ENCODE peak calls at places on chromosomes 6 and 20, in five cellular contexts. L, J, I, Y and F are unnamed samples. For H3K36me3, the result is how much of the 10 kb centered on the place peaks cover.

GRCh38 chr6:167551634-167552630 is 227.0 kb downstream of the TTLL2 start:
- DNase-seq in L (no peak), J (no peak), I (no peak), Y (no peak), F (peak)

GRCh38 chr6:110315856-110316398 is 42.2 kb downstream of the METTL24 start:
- DNase-seq in L (no peak), J (no peak), I (no peak), Y (no peak), F (no peak)

GRCh38 chr6:122580731-122581130 is 29.5 kb upstream of the PKIB start:
- DNase-seq in L (no peak), J (no peak), I (no peak), Y (no peak), F (peak)

GRCh38 chr6:87904041-87904440 is 143.6 kb upstream of the SPACA1 start:
- DNase-seq in L (no peak), J (no peak), I (no peak), Y (no peak), F (peak)

GRCh38 chr20:56460459-56460858 is 8.0 kb upstream of the RTF2 start:
- DNase-seq in L (no peak), J (no peak), I (no peak), Y (no peak), F (no peak)

GRCh38 chr6:17768388-17768787 is 61.7 kb upstream of the NUP153 start:
- DNase-seq in L (no peak), J (no peak), I (peak), Y (peak), F (no peak)

GRCh38 chr6:88725111-88725711 is 238.2 kb downstream of the RNGTT start:
- DNase-seq in L (no peak), J (peak), I (peak), Y (peak), F (peak)

GRCh38 chr6:97186416-97186999 is 96.5 kb downstream of the MMS22L start:
- DNase-seq in L (no peak), J (peak), I (peak), Y (peak), F (peak)

GRCh38 chr6:118558811-118559217 is 10.7 kb downstream of the PLN start:
- DNase-seq in L (no peak), J (no peak), I (peak), Y (peak), F (no peak)

GRCh38 chr20:23832775-23833508 is 6.4 kb upstream of the CST2 start:
- DNase-seq in L (no peak), J (no peak), I (no peak), Y (no peak), F (no peak)

GRCh38 chr6:1498491-1499113 is 109.2 kb downstream of the FOXF2 start:
- DNase-seq in L (no peak), J (no peak), I (no peak), Y (no peak), F (peak)

GRCh38 chr6:3195695-3196497 is 31.6 kb downstream of the TUBB2B start:
- DNase-seq in L (no peak), J (no peak), I (no peak), Y (no peak), F (peak)

GRCh38 chr6:87756858-87757257 is 54.8 kb upstream of the AKIRIN2 start:
- DNase-seq in L (peak), J (no peak), I (peak), Y (peak), F (no peak)

GRCh38 chr6:4398806-4399205 is 263.4 kb upstream of the ECI2 start:
- DNase-seq in L (no peak), J (no peak), I (no peak), Y (no peak), F (no peak)

GRCh38 chr6:111625099-111625416 is 19.4 kb upstream of the TRAF3IP2 start:
- DNase-seq in L (no peak), J (no peak), I (no peak), Y (no peak), F (no peak)

GRCh38 chr6:31952140-31952805 is 6.4 kb downstream of the CFB start:
- DNase-seq in L (no peak), J (peak), I (peak), Y (no peak), F (peak)

GRCh38 chr20:1087311-1087710 is 31.1 kb upstream of the PSMF1 start:
- DNase-seq in L (no peak), J (no peak), I (no peak), Y (no peak), F (no peak)

GRCh38 chr6:122322824-122323223 is 76.6 kb upstream of the HSF2 start:
- DNase-seq in L (no peak), J (no peak), I (peak), Y (no peak), F (no peak)

GRCh38 chr20:1945134-1945618 is 48.7 kb downstream of the PDYN start:
- DNase-seq in L (no peak), J (peak), I (peak), Y (no peak), F (no peak)

GRCh38 chr20:56637576-56637975 is 8.5 kb downstream of the TFAP2C start:
- DNase-seq in L (no peak), J (no peak), I (no peak), Y (no peak), F (no peak)

GRCh38 chr20:15637971-15638754 is 935.1 kb downstream of the KIF16B start:
- DNase-seq in L (no peak), J (no peak), I (no peak), Y (no peak), F (peak)

GRCh38 chr6:10250655-10251220 is 164.1 kb downstream of the TFAP2A start:
- DNase-seq in L (no peak), J (no peak), I (no peak), Y (no peak), F (no peak)

GRCh38 chr6:79538481-79538971 is 1.3 kb upstream of the LCA5 start:
- DNase-seq in L (no peak), J (no peak), I (peak), Y (no peak), F (peak)

GRCh38 chr20:62210496-62210855 is 9.6 kb downstream of the HRH3 start:
- DNase-seq in L (no peak), J (no peak), I (no peak), Y (no peak), F (no peak)

GRCh38 chr20:1569417-1569861 is 11.9 kb upstream of the SIRPD start:
- DNase-seq in L (no peak), J (no peak), I (peak), Y (no peak), F (no peak)

GRCh38 chr6:28643017-28643740 is 117.5 kb downstream of the GPX5 start:
- DNase-seq in L (no peak), J (no peak), I (peak), Y (no peak), F (peak)

GRCh38 chr6:146851837-146852236 is 253.1 kb downstream of the ADGB start:
- DNase-seq in L (peak), J (no peak), I (peak), Y (no peak), F (no peak)

GRCh38 chr20:45972500-45973183 is 639 bp upstream of the ZNF335 start:
- DNase-seq in L (no peak), J (no peak), I (no peak), Y (no peak), F (no peak)

GRCh38 chr6:125728739-125729138 is 20.7 kb upstream of the HEY2 start:
- DNase-seq in L (no peak), J (no peak), I (peak), Y (no peak), F (no peak)

GRCh38 chr6:52726741-52727535 is 36.3 kb downstream of the GSTA2 start:
- DNase-seq in L (no peak), J (no peak), I (no peak), Y (no peak), F (no peak)

GRCh38 chr20:58652606-58653303 is 1.7 kb downstream of the STX16 start:
- DNase-seq in L (no peak), J (no peak), I (peak), Y (no peak), F (no peak)

GRCh38 chr6:14010275-14010674 is 85.5 kb downstream of the RNF182 start:
- DNase-seq in L (no peak), J (no peak), I (no peak), Y (no peak), F (no peak)

GRCh38 chr6:119495230-119495683 is 145.7 kb upstream of the MAN1A1 start:
- DNase-seq in L (no peak), J (peak), I (no peak), Y (no peak), F (no peak)

GRCh38 chr6:84269947-84270733 is 42.7 kb upstream of the CEP162 start:
- DNase-seq in L (no peak), J (no peak), I (peak), Y (no peak), F (no peak)

GRCh38 chr20:33351696-33352095 is 49.6 kb downstream of the CDK5RAP1 start:
- DNase-seq in L (no peak), J (no peak), I (no peak), Y (no peak), F (no peak)

GRCh38 chr6:81166770-81167169 is 585.7 kb downstream of the TENT5A start:
- DNase-seq in L (no peak), J (no peak), I (peak), Y (peak), F (no peak)

GRCh38 chr6:24078200-24078599 is 47.8 kb upstream of the NRSN1 start:
- DNase-seq in L (no peak), J (no peak), I (no peak), Y (no peak), F (no peak)

GRCh38 chr20:41268917-41269652 is 48.4 kb downstream of the ZHX3 start:
- DNase-seq in L (no peak), J (no peak), I (no peak), Y (no peak), F (no peak)
- H3K4me3 ChIP-seq in L (no peak), J (no peak), I (no peak), Y (no peak), F (no peak)

GRCh38 chr6:152232494-152233151 is 404.5 kb downstream of the SYNE1 start:
- DNase-seq in L (peak), J (peak), I (peak), Y (no peak), F (no peak)
- H3K36me3 ChIP-seq in L (under half), J (half or more), I (under half), Y (under half), F (under half)

GRCh38 chr20:41366546-41367392 is at the start of gene EMILIN3:
- DNase-seq in L (no peak), J (no peak), I (no peak), Y (no peak), F (peak)
- H3K4me3 ChIP-seq in L (peak), J (peak), I (peak), Y (no peak), F (peak)

GRCh38 chr20:32235331-32236047 is 27.8 kb downstream of the POFUT1 start:
- DNase-seq in L (no peak), J (no peak), I (no peak), Y (no peak), F (no peak)
- H3K36me3 ChIP-seq in L (under half), J (half or more), I (under half), Y (half or more), F (under half)

GRCh38 chr20:50735813-50736212 is 4.4 kb downstream of the PARD6B start:
- DNase-seq in L (no peak), J (no peak), I (no peak), Y (no peak), F (no peak)

GRCh38 chr20:50731055-50731929 is at the start of gene PARD6B:
- DNase-seq in L (peak), J (peak), I (peak), Y (peak), F (peak)

GRCh38 chr20:50731930-50732690 is 730 bp downstream of the PARD6B start:
- DNase-seq in L (no peak), J (no peak), I (no peak), Y (peak), F (peak)

GRCh38 chr20:50734730-50735679 is 3.6 kb downstream of the PARD6B start:
- DNase-seq in L (no peak), J (no peak), I (no peak), Y (no peak), F (no peak)

DNA sequence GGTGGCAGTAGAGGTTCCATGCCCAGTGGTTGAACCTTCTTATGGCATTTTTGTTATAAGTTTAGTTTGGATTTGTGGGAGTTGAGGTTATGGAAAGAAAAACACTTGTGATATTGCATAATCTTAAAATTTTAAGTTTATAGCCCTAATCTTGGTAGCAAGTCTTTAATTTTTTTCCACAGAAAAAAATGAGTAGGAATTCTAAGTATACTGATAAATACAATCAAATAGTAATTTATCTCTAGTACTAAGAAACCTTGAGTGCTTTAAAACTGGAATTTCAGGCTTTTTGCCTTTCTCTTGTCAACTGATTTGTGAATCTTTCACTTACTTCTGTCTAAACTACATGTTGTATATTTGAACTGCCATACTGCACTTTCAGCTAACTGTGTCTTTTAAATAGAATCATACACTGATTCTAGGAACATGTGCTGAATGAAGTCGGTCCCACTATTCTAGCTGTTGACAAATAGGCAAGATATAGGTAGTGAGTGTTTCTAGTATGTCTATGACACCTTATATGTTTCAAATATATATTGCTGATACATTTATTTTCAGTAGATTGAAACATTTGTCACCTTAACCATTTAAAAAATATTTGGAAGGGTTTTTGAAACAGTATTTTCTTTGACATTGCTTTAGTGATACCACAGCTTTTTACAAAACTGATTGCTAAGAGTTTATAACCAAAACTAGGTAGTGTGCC is 2.4 kb downstream of the PARD6B start:
- DNase-seq in L (no peak), J (no peak), I (no peak), Y (no peak), F (no peak)
- H3K4me3 ChIP-seq in L (no peak), J (no peak), I (peak), Y (no peak), F (no peak)

DNA sequence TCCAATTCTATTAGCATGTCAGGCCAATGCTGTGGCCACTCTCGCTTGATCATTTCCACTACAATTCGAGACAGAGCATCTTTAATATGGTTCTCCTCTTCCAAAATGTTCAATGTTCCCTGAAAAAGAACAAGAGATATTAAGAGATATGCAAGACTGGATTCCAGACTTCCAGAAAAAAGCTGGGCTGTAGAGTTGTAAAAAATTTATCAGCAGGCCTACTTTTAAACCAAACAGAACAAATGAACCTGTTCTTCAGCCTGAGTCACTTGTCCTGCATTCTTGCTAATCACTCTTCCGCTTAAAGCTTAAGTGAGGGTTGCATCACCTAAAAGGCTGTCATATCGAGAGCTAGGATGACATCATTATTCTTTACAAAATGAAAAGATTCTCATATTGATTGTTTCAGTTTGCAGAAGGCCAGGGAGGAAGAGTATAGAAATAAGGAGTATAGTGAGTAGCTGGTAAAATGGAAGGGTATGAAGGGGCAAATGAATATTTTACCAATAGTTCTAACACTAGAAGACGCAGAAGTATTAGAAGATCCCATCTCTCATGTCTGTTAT is 4.9 kb downstream of the XPO5 start:
- DNase-seq in L (no peak), J (no peak), I (peak), Y (no peak), F (no peak)
- H3K36me3 ChIP-seq in L (under half), J (half or more), I (under half), Y (half or more), F (under half)

GRCh38 chr6:157099912-157100593 is 223.3 kb downstream of the TMEM242 start:
- DNase-seq in L (no peak), J (no peak), I (peak), Y (no peak), F (no peak)
- H3K4me3 ChIP-seq in L (no peak), J (no peak), I (no peak), Y (no peak), F (no peak)